ENCODE peak calls at places on chromosomes 2 and 18, in seven cellular contexts. M, G, O, T, X, W and B are unnamed samples.

GRCh38 chr18:10705291-10705690 is 179.5 kb downstream of the NAPG start:
- DNase-seq in M (no peak), G (no peak), O (no peak), T (no peak), X (no peak), W (no peak), B (no peak)

GRCh38 chr18:48643262-48643661 is 104.4 kb downstream of the CTIF start:
- DNase-seq in M (no peak), G (no peak), O (no peak), T (no peak), X (no peak), W (no peak), B (no peak)

GRCh38 chr2:241611062-241611461 is 25.9 kb downstream of the THAP4 start:
- DNase-seq in M (no peak), G (no peak), O (no peak), T (no peak), X (no peak), W (no peak), B (no peak)

GRCh38 chr2:39094717-39095363 is 26.0 kb downstream of the SOS1 start:
- DNase-seq in M (peak), G (no peak), O (no peak), T (no peak), X (no peak), W (peak), B (no peak)

GRCh38 chr2:233867993-233868532 is at the start of gene MSL3B:
- DNase-seq in M (peak), G (no peak), O (peak), T (peak), X (peak), W (peak), B (peak)

GRCh38 chr18:39571511-39571910 is 2005.9 kb upstream of the CELF4 start:
- DNase-seq in M (no peak), G (no peak), O (no peak), T (peak), X (no peak), W (no peak), B (no peak)

GRCh38 chr2:196963043-196963442 is 36.5 kb upstream of the PGAP1 start:
- DNase-seq in M (no peak), G (no peak), O (no peak), T (no peak), X (no peak), W (no peak), B (peak)

GRCh38 chr18:36296591-36297418 is 708 bp upstream of the FHOD3 start:
- DNase-seq in M (peak), G (peak), O (peak), T (peak), X (no peak), W (peak), B (no peak)

GRCh38 chr18:72849671-72850070 is 18.1 kb downstream of the NETO1 start:
- DNase-seq in M (no peak), G (no peak), O (no peak), T (no peak), X (no peak), W (no peak), B (no peak)

GRCh38 chr2:63581266-63581961 is 6.9 kb downstream of the WDPCP start:
- DNase-seq in M (no peak), G (peak), O (peak), T (no peak), X (no peak), W (no peak), B (no peak)

GRCh38 chr2:74602553-74603281 is 45.4 kb downstream of the M1AP start:
- DNase-seq in M (no peak), G (no peak), O (no peak), T (no peak), X (no peak), W (no peak), B (no peak)

GRCh38 chr2:7835693-7836680 is 845.9 kb upstream of the ID2 start:
- DNase-seq in M (no peak), G (no peak), O (no peak), T (no peak), X (no peak), W (peak), B (no peak)

GRCh38 chr2:101145406-101145805 is 5.8 kb downstream of the TBC1D8 start:
- DNase-seq in M (no peak), G (no peak), O (no peak), T (peak), X (no peak), W (no peak), B (no peak)

GRCh38 chr2:68279691-68280090 is 27.4 kb upstream of the PPP3R1 start:
- DNase-seq in M (no peak), G (no peak), O (no peak), T (no peak), X (no peak), W (no peak), B (no peak)

GRCh38 chr2:56168163-56168562 is 15.6 kb upstream of the CCDC85A start:
- DNase-seq in M (no peak), G (no peak), O (no peak), T (no peak), X (no peak), W (no peak), B (no peak)

GRCh38 chr2:54755641-54756326 is 32.3 kb downstream of the EML6 start:
- DNase-seq in M (peak), G (no peak), O (no peak), T (no peak), X (no peak), W (peak), B (no peak)

GRCh38 chr2:237996041-237996593 is 29.3 kb downstream of the UBE2F start:
- DNase-seq in M (no peak), G (no peak), O (no peak), T (no peak), X (no peak), W (no peak), B (no peak)

GRCh38 chr18:40957533-40958070 is 997.4 kb upstream of the PIK3C3 start:
- DNase-seq in M (no peak), G (no peak), O (no peak), T (no peak), X (no peak), W (no peak), B (no peak)

GRCh38 chr2:12620759-12621158 is 96.0 kb upstream of the TRIB2 start:
- DNase-seq in M (no peak), G (no peak), O (no peak), T (no peak), X (no peak), W (no peak), B (peak)

GRCh38 chr2:10096641-10097040 is 16.4 kb upstream of the CYS1 start:
- DNase-seq in M (no peak), G (no peak), O (no peak), T (no peak), X (no peak), W (no peak), B (no peak)

GRCh38 chr2:147368306-147368705 is 476.5 kb upstream of the ACVR2A start:
- DNase-seq in M (no peak), G (no peak), O (no peak), T (no peak), X (no peak), W (no peak), B (no peak)

GRCh38 chr2:11169333-11169732 is 14.1 kb downstream of the SLC66A3 start:
- DNase-seq in M (no peak), G (no peak), O (no peak), T (no peak), X (no peak), W (no peak), B (no peak)

GRCh38 chr2:159157361-159158045 is 129.0 kb downstream of the WDSUB1 start:
- DNase-seq in M (no peak), G (no peak), O (no peak), T (no peak), X (no peak), W (no peak), B (no peak)

GRCh38 chr2:239595711-239596110 is 194.9 kb upstream of the HDAC4 start:
- DNase-seq in M (no peak), G (no peak), O (no peak), T (no peak), X (peak), W (no peak), B (no peak)

GRCh38 chr18:70422061-70422965 is 133.5 kb downstream of the SOCS6 start:
- DNase-seq in M (no peak), G (peak), O (peak), T (no peak), X (peak), W (no peak), B (no peak)

GRCh38 chr2:207123776-207124391 is 41.9 kb downstream of the KLF7 start:
- DNase-seq in M (no peak), G (peak), O (no peak), T (no peak), X (no peak), W (no peak), B (no peak)

DNA sequence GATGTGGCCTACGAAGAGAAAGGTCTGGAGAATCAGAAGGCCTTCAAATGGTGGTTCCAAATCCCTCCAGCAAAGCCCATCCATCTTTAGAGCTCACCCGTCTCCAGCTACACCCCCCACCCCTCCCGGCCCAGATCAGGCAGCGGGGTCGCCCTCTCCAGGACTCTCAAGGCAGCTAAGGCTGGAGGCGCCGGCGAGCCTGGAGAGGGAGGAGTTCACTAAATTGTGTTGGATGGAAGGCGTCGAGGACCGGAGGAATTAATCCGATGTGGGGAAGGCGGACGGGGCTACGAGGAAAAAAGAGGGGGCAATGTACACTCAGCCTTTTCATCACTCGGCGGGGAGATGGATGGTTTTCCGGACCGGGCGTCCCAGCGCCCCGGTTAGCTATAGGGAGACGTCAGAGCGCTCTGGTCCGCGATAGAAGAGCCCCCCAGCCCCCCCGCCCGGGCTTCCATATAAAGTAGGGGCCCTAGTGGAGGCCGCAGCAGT is at the start of gene GRP:
- DNase-seq in M (no peak), G (no peak), O (no peak), T (peak), X (no peak), W (no peak), B (no peak)
- H3K4me3 ChIP-seq in M (no peak), G (peak), O (no peak), T (peak), X (no peak), W (no peak), B (no peak)

DNA sequence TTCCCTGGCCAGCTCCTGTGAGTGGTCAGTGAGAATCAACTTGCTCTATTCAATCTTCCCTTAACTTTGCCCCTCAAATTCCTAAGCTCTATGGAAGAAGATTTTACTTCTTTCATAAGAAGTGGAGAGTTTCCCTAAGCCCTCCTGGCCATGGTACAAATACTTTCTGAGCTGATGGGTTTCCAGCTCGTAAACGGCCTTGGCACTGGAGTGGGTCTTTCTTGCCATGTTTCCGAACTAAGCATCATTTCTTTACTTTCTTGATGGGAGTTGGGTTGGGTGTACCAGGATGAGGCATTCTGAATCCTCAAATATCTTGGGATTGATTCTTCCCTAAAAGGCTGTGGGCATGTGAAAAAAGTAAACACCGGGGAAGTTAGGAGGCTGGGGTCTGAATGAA is 72.5 kb downstream of the ACKR3 start:
- DNase-seq in M (no peak), G (peak), O (no peak), T (no peak), X (no peak), W (no peak), B (no peak)
- H3K4me3 ChIP-seq in M (no peak), G (no peak), O (no peak), T (no peak), X (no peak), W (no peak), B (no peak)

GRCh38 chr2:186130678-186131511 is 355.2 kb upstream of the ZC3H15 start:
- DNase-seq in M (no peak), G (no peak), O (no peak), T (no peak), X (no peak), W (no peak), B (no peak)
- H3K4me3 ChIP-seq in M (no peak), G (no peak), O (no peak), T (no peak), X (no peak), W (no peak), B (no peak)

DNA sequence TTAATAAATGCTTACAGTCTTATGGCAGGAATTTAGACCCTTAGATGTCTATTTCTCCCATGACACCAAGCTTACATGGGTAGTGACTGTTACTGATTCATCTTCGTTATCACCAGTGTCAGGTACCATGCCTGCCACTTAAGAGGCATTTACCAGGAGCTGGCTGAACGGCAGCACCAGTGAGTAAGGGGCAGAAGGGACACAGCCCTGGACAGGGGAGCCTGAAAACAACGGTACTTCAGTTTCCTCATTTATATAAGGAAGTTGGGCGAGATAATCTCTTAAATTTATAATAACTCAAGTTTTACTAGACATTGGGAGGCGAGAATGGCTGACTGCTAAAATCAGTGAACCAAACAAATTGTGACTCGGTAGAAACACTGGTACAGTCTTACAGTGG is 1.2 kb downstream of the COA5 start:
- DNase-seq in M (no peak), G (no peak), O (no peak), T (no peak), X (no peak), W (no peak), B (no peak)
- H3K4me3 ChIP-seq in M (peak), G (no peak), O (peak), T (peak), X (peak), W (peak), B (peak)

GRCh38 chr2:46229134-46230063 is 67.8 kb upstream of the EPAS1 start:
- DNase-seq in M (no peak), G (no peak), O (no peak), T (no peak), X (no peak), W (peak), B (peak)
- H3K4me3 ChIP-seq in M (no peak), G (no peak), O (no peak), T (no peak), X (no peak), W (no peak), B (peak)

DNA sequence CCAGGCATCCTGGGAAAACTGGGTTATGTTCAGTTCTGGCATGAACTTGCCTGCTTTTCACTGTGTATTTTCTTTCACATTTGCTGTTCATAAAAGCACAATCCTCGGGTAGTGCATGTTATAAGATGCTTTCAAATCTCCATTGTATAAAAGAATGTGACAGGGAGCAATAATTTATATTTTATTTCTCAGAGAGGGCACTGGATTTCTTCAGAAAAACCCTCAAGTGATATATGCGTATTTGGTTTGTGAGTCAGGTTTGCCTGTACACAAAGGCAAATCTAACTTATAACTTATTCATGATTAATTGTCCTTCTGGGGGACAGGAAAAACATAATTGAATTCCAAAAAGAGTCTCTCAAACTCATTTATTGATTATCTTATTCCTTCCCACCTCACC is 440.8 kb upstream of the MMADHC start:
- DNase-seq in M (no peak), G (no peak), O (no peak), T (no peak), X (no peak), W (no peak), B (no peak)
- H3K4me3 ChIP-seq in M (no peak), G (no peak), O (no peak), T (no peak), X (no peak), W (no peak), B (no peak)

GRCh38 chr2:226969412-226969811 is 133.6 kb downstream of the RHBDD1 start:
- DNase-seq in M (no peak), G (no peak), O (no peak), T (no peak), X (no peak), W (no peak), B (no peak)

GRCh38 chr2:226973821-226974220 is 138.0 kb downstream of the RHBDD1 start:
- DNase-seq in M (no peak), G (no peak), O (no peak), T (no peak), X (no peak), W (no peak), B (no peak)

GRCh38 chr2:226971029-226971584 is 135.3 kb downstream of the RHBDD1 start:
- DNase-seq in M (peak), G (no peak), O (no peak), T (no peak), X (no peak), W (no peak), B (peak)

GRCh38 chr2:226971770-226972169 is 135.9 kb downstream of the RHBDD1 start:
- DNase-seq in M (peak), G (no peak), O (no peak), T (no peak), X (no peak), W (no peak), B (peak)

DNA sequence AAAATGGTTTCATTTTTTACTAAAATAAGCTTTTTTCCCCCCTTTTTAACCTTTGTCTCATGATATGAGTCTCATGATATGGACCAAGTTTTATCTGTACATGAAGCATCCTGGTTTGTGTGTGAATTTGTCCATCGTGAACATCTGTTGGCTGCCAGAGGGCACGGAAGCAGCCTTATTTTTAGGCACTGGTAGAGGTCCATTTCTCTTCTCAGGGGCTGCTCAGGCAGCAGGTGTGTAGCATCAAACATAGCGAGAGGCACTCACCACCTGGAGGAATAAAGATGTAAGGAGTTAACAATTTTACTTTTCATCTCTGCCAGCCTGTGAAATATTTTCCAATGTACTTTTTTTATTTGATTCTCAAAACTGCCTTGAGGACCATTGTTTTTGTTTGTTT is 134.5 kb downstream of the RHBDD1 start:
- DNase-seq in M (peak), G (no peak), O (no peak), T (no peak), X (no peak), W (no peak), B (no peak)
- H3K4me3 ChIP-seq in M (peak), G (no peak), O (no peak), T (no peak), X (no peak), W (peak), B (no peak)